ENCODE peak calls at places on chromosomes 16 and 17, in eight cellular contexts. O is ovary, A is uterus, E is upper lobe of left lung, R is A549, S is HepG2, L is stomach, K is IMR-90. P is an unnamed sample.
A peak's percentile ranks its signal among the peaks of the same experiment; 100 is the strongest.

GRCh38 chr17:19534562-19535149 is 1.0 kb downstream of the SLC47A1 start:
- DNase-seq in O (no peak), R (no peak), E (no peak), L (no peak), K (no peak), A (no peak), S (no peak), P (no peak)

GRCh38 chr16:84841787-84842300 is 22.1 kb downstream of the CRISPLD2 start:
- DNase-seq in R (no peak), L (peak; percentile 85), E (peak; percentile 83), A (no peak), S (no peak), K (no peak), O (no peak), P (no peak)

GRCh38 chr17:3526971-3527370 is 30.6 kb downstream of the TRPV3 start:
- DNase-seq in A (no peak), S (no peak), E (no peak), R (no peak), L (no peak), O (no peak), K (no peak), P (no peak)

GRCh38 chr16:1645914-1646525 is 32.1 kb upstream of the JPT2 start:
- DNase-seq in S (peak; percentile 15), R (peak; percentile 87), L (no peak), O (no peak), K (peak; percentile 47), A (no peak), E (peak; percentile 31), P (no peak)

GRCh38 chr17:50206604-50207293 is 5.3 kb upstream of the COL1A1 start:
- DNase-seq in K (peak; percentile 66), L (no peak), O (peak; percentile 85), E (no peak), S (no peak), A (peak; percentile 77), R (no peak), P (no peak)

GRCh38 chr16:55498101-55498500 is 10.8 kb upstream of the LPCAT2 start:
- DNase-seq in O (no peak), S (no peak), E (no peak), K (no peak), L (no peak), A (no peak), R (no peak), P (no peak)

GRCh38 chr17:82288602-82288927 is 15.1 kb upstream of the CSNK1D start:
- DNase-seq in A (no peak), O (no peak), S (no peak), K (no peak), E (no peak), L (no peak), R (no peak), P (no peak)

GRCh38 chr16:86508947-86509758 is 1.2 kb upstream of the FOXF1 start:
- DNase-seq in L (no peak), R (no peak), A (peak; percentile 33), E (no peak), K (peak; percentile 89), S (no peak), O (peak; percentile 55), P (no peak)

GRCh38 chr17:60773552-60773951 is 95.9 kb downstream of the BCAS3 start:
- DNase-seq in O (no peak), L (no peak), E (no peak), R (no peak), S (no peak), A (no peak), K (no peak), P (no peak)

GRCh38 chr17:4968916-4969550 is 1.4 kb upstream of the SPAG7 start:
- DNase-seq in O (no peak), A (peak; percentile 51), E (no peak), R (peak; percentile 26), K (peak; percentile 95), S (no peak), L (no peak), P (peak; percentile 21)

GRCh38 chr16:89046491-89046890 is 47.2 kb upstream of the ACSF3 start:
- DNase-seq in E (no peak), A (no peak), K (no peak), R (no peak), O (no peak), L (no peak), S (no peak), P (no peak)

GRCh38 chr16:46973457-46974324 is at the start of gene DNAJA2:
- DNase-seq in R (peak; percentile 85), E (peak; percentile 92), O (peak; percentile 95), S (peak; percentile 85), L (peak; percentile 93), A (peak; percentile 89), K (peak; percentile 84), P (peak; percentile 87)

GRCh38 chr16:8678068-8678927 is 3.9 kb downstream of the ABAT start:
- DNase-seq in E (no peak), L (no peak), R (no peak), A (no peak), S (peak; percentile 100), O (no peak), K (peak; percentile 80), P (no peak)

GRCh38 chr16:30006095-30006473 is 4.7 kb downstream of the DOC2A start:
- DNase-seq in A (no peak), K (no peak), R (no peak), O (no peak), E (no peak), L (no peak), S (no peak), P (no peak)

DNA sequence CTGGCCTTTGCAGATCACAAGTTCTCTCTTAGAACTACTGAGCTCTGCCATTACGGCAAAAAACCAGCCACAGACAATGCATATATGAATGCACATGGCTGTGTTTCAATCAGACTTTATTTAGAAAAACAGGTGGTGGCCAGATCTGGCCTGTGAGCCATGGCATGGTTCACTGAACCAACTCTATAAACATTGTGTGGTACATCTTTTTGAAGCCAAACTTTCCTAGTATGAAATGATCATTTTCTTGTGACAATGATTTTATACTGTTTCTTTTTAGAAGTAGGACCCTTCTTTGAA is 65.9 kb upstream of the AMZ2 start:
- DNase-seq in K (no peak), R (no peak), L (no peak), O (no peak), A (no peak), S (no peak), E (no peak), P (no peak)
- H3K4me3 ChIP-seq in K (no peak overlapping the region), R (no peak overlapping the region), L (no peak overlapping the region), O (no peak overlapping the region), A (no peak overlapping the region), S (no peak overlapping the region), E (peak overlapping the region; percentile 8), P (no peak overlapping the region)

DNA sequence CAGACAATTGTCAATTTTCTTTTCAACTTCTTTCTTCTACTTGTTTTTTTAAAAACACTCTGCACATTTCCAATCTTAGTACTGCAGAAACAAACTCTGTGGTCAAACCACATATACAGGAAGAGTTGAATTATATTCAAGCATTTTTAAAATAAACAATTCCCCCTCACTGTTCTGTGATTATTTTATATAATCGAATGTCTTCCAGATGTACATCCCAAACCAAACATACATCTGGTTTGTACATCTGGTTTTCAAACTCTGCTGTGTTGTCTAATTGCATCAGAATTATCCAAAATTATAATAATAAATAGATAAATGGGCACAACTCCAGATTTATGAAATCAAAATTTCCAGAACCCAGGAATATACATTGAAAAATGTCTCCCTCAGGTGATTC is 13.4 kb upstream of the CCDC144A start:
- DNase-seq in S (no peak), K (peak; percentile 25), L (no peak), A (no peak), R (no peak), O (no peak), E (no peak), P (no peak)
- TF ChIP-seq CTCF in S (no peak), K (no peak), L (no peak), A (no peak), R (no peak), O (no peak), E (no peak), P (no peak)

DNA sequence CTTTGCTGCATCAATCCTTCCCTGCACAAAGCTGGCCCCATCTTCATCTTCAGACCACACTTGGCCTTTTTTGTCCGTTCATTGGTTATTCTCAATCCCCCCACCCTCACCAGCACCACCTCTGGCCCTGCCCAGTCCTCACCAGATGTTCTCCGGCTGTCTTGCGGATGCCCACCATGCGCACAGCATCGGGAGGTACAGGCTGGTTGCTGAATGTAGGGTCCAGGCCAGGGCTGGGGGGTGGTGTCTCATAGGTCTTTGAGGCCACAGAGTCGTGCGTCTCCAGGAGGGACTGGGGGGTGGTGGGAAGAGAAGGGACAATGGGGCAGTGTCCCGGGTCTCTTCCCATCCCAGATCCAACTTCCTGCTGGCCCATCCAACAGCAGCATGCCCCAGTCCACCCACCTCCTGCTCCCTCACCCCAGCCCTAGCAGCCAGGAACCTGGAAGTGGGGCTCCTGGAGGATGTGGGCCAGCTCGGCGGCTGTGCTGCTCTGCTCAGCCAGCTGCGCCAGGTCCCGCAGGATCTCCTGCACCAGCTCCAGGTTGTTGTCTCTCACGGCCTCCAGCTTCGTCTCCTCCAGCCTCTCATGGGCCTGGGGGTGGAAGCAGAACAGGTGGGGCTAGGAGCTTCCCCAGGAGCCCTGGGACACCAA is 24.4 kb downstream of the MPP2 start:
- DNase-seq in E (no peak), A (no peak), K (no peak), O (no peak), L (no peak), S (no peak), R (no peak), P (no peak)
- TF ChIP-seq POLR2A in E (no peak), A (no peak), K (no peak), O (no peak), L (no peak), S (no peak), R (no peak), P (no peak)

GRCh38 chr17:1455748-1456599 is at the start of gene CRK:
- DNase-seq in A (peak; percentile 94), K (peak; percentile 93), R (peak; percentile 97), E (peak; percentile 97), L (peak; percentile 98), O (peak; percentile 98), S (peak; percentile 89), P (peak; percentile 94)

GRCh38 chr17:1455291-1455747 is 713 bp downstream of the CRK start:
- DNase-seq in O (peak; percentile 70), R (peak; percentile 89), L (peak; percentile 62), E (peak; percentile 73), A (peak; percentile 66), S (peak; percentile 62), K (peak; percentile 67), P (peak; percentile 78)

GRCh38 chr17:1449412-1449967 is 6.5 kb downstream of the CRK start:
- DNase-seq in K (no peak), R (no peak), L (no peak), E (peak; percentile 51), S (peak; percentile 16), A (no peak), O (no peak), P (no peak)

GRCh38 chr17:1452836-1453235 is 3.2 kb downstream of the CRK start:
- DNase-seq in K (no peak), E (no peak), S (no peak), R (no peak), A (no peak), O (no peak), L (no peak), P (no peak)

DNA sequence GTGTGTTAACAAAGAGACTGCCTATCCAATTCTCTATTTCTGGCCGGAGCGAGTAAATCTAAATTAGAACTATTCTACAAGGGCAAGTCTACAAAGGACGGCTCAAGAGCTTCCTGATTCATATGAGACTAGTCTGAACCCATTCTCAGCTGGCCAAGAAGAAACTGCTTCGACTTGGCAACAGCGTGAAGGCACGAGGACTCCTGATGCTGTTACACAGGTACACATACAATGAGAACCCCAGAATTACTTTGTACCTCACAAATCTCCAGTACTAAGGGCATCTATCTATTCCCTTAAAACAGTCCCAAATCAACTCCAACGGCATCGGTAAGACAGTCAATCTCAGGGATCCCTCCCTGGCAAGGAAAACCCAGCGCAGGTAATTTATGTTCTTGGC is 1.5 kb downstream of the CRK start:
- DNase-seq in S (no peak), A (no peak), K (no peak), L (no peak), R (no peak), E (no peak), O (no peak), P (no peak)
- H3K4me3 ChIP-seq in S (peak overlapping the region; percentile 99), A (peak overlapping the region; percentile 96), K (peak overlapping the region; percentile 75), L (peak overlapping the region; percentile 100), R (peak overlapping the region; percentile 98), E (peak overlapping the region; percentile 93), O (peak overlapping the region; percentile 72), P (peak overlapping the region; percentile 76)